ENCODE peak calls at places on chromosomes 1 and 21, in ten cellular contexts. One of them, this sample, is unnamed.

GRCh38 chr1:43058545-43059360 is 100.1 kb upstream of the SLC2A1 start:
- DNase-seq in Karpas-422: no peak
- DNase-seq in Peyer's patch: no peak
- DNase-seq in fibroblast of lung: peak; percentile 60
- DNase-seq in PC-9: no peak
- DNase-seq in effector memory CD4-positive, alpha-beta T cell: no peak
- DNase-seq in HCT116: no peak
- DNase-seq in neural progenitor cell: peak; percentile 62
- DNase-seq in right lobe of liver: no peak
- DNase-seq in mucosa of descending colon: no peak
- DNase-seq in this sample: no peak

GRCh38 chr1:22780696-22781095 is 70.1 kb downstream of the EPHB2 start:
- DNase-seq in effector memory CD4-positive, alpha-beta T cell: no peak
- DNase-seq in PC-9: peak; percentile 33
- DNase-seq in right lobe of liver: no peak
- DNase-seq in HCT116: peak; percentile 64
- DNase-seq in mucosa of descending colon: peak; percentile 67
- DNase-seq in Karpas-422: peak; percentile 81
- DNase-seq in neural progenitor cell: peak; percentile 66
- DNase-seq in fibroblast of lung: no peak
- DNase-seq in Peyer's patch: no peak
- DNase-seq in this sample: no peak

GRCh38 chr1:107643766-107644165 is 321.2 kb downstream of the VAV3 start:
- DNase-seq in HCT116: no peak
- DNase-seq in neural progenitor cell: no peak
- DNase-seq in right lobe of liver: no peak
- DNase-seq in Karpas-422: no peak
- DNase-seq in PC-9: no peak
- DNase-seq in mucosa of descending colon: no peak
- DNase-seq in Peyer's patch: no peak
- DNase-seq in fibroblast of lung: no peak
- DNase-seq in effector memory CD4-positive, alpha-beta T cell: no peak
- DNase-seq in this sample: no peak

GRCh38 chr1:245475961-245476522 is 321.3 kb downstream of the KIF26B start:
- DNase-seq in right lobe of liver: no peak
- DNase-seq in HCT116: no peak
- DNase-seq in effector memory CD4-positive, alpha-beta T cell: no peak
- DNase-seq in fibroblast of lung: no peak
- DNase-seq in Karpas-422: no peak
- DNase-seq in PC-9: no peak
- DNase-seq in mucosa of descending colon: no peak
- DNase-seq in neural progenitor cell: no peak
- DNase-seq in Peyer's patch: no peak
- DNase-seq in this sample: no peak

GRCh38 chr1:24805534-24806301 is 60.5 kb downstream of the CLIC4 start:
- DNase-seq in PC-9: peak; percentile 12
- DNase-seq in right lobe of liver: no peak
- DNase-seq in Karpas-422: peak; percentile 61
- DNase-seq in effector memory CD4-positive, alpha-beta T cell: no peak
- DNase-seq in HCT116: no peak
- DNase-seq in neural progenitor cell: no peak
- DNase-seq in mucosa of descending colon: no peak
- DNase-seq in Peyer's patch: no peak
- DNase-seq in fibroblast of lung: peak; percentile 86
- DNase-seq in this sample: no peak

GRCh38 chr21:35217504-35218060 is 168.5 kb upstream of the RUNX1 start:
- DNase-seq in Peyer's patch: no peak
- DNase-seq in Karpas-422: no peak
- DNase-seq in PC-9: peak; percentile 88
- DNase-seq in effector memory CD4-positive, alpha-beta T cell: no peak
- DNase-seq in right lobe of liver: no peak
- DNase-seq in neural progenitor cell: no peak
- DNase-seq in HCT116: peak; percentile 98
- DNase-seq in fibroblast of lung: peak; percentile 95
- DNase-seq in mucosa of descending colon: no peak
- DNase-seq in this sample: no peak

GRCh38 chr21:44804762-44805161 is 3.1 kb upstream of the UBE2G2 start:
- DNase-seq in right lobe of liver: no peak
- DNase-seq in Karpas-422: no peak
- DNase-seq in neural progenitor cell: no peak
- DNase-seq in Peyer's patch: no peak
- DNase-seq in HCT116: no peak
- DNase-seq in mucosa of descending colon: no peak
- DNase-seq in effector memory CD4-positive, alpha-beta T cell: no peak
- DNase-seq in PC-9: no peak
- DNase-seq in fibroblast of lung: no peak
- DNase-seq in this sample: no peak

GRCh38 chr1:228037401-228038386 is 30.9 kb downstream of the WNT3A start:
- DNase-seq in right lobe of liver: no peak
- DNase-seq in Peyer's patch: peak; percentile 37
- DNase-seq in neural progenitor cell: peak; percentile 86
- DNase-seq in PC-9: peak; percentile 35
- DNase-seq in fibroblast of lung: peak; percentile 29
- DNase-seq in Karpas-422: no peak
- DNase-seq in HCT116: no peak
- DNase-seq in mucosa of descending colon: peak; percentile 40
- DNase-seq in effector memory CD4-positive, alpha-beta T cell: no peak
- DNase-seq in this sample: peak; percentile 72

GRCh38 chr1:165395522-165396300 is 39.2 kb upstream of the LMX1A start:
- DNase-seq in Karpas-422: no peak
- DNase-seq in fibroblast of lung: no peak
- DNase-seq in PC-9: no peak
- DNase-seq in right lobe of liver: no peak
- DNase-seq in Peyer's patch: no peak
- DNase-seq in effector memory CD4-positive, alpha-beta T cell: no peak
- DNase-seq in HCT116: no peak
- DNase-seq in mucosa of descending colon: no peak
- DNase-seq in neural progenitor cell: no peak
- DNase-seq in this sample: no peak

GRCh38 chr1:30687886-30688285 is 35.5 kb downstream of the MATN1 start:
- DNase-seq in effector memory CD4-positive, alpha-beta T cell: no peak
- DNase-seq in HCT116: no peak
- DNase-seq in PC-9: no peak
- DNase-seq in neural progenitor cell: no peak
- DNase-seq in right lobe of liver: peak; percentile 4
- DNase-seq in fibroblast of lung: no peak
- DNase-seq in mucosa of descending colon: no peak
- DNase-seq in Peyer's patch: peak; percentile 7
- DNase-seq in Karpas-422: no peak
- DNase-seq in this sample: peak; percentile 27

GRCh38 chr1:215104283-215104682 is 21.7 kb downstream of the KCNK2 start:
- DNase-seq in neural progenitor cell: no peak
- DNase-seq in right lobe of liver: no peak
- DNase-seq in Peyer's patch: no peak
- DNase-seq in mucosa of descending colon: no peak
- DNase-seq in HCT116: no peak
- DNase-seq in effector memory CD4-positive, alpha-beta T cell: no peak
- DNase-seq in fibroblast of lung: peak; percentile 35
- DNase-seq in PC-9: no peak
- DNase-seq in Karpas-422: no peak
- DNase-seq in this sample: no peak

GRCh38 chr1:23936481-23937176 is 23.0 kb upstream of the PNRC2 start:
- DNase-seq in neural progenitor cell: peak; percentile 65
- DNase-seq in effector memory CD4-positive, alpha-beta T cell: no peak
- DNase-seq in Peyer's patch: no peak
- DNase-seq in fibroblast of lung: no peak
- DNase-seq in PC-9: no peak
- DNase-seq in mucosa of descending colon: no peak
- DNase-seq in Karpas-422: no peak
- DNase-seq in right lobe of liver: no peak
- DNase-seq in HCT116: no peak
- DNase-seq in this sample: no peak

GRCh38 chr1:226736908-226737818 is 1.9 kb downstream of the ITPKB start:
- DNase-seq in fibroblast of lung: peak; percentile 51
- DNase-seq in HCT116: no peak
- DNase-seq in right lobe of liver: peak; percentile 67
- DNase-seq in Karpas-422: peak; percentile 83
- DNase-seq in Peyer's patch: peak; percentile 65
- DNase-seq in mucosa of descending colon: peak; percentile 57
- DNase-seq in PC-9: peak; percentile 7
- DNase-seq in effector memory CD4-positive, alpha-beta T cell: peak; percentile 33
- DNase-seq in neural progenitor cell: peak; percentile 86
- DNase-seq in this sample: peak; percentile 74

GRCh38 chr1:229558460-229559335 is at the start of gene ABCB10:
- DNase-seq in fibroblast of lung: peak; percentile 96
- DNase-seq in HCT116: peak; percentile 95
- DNase-seq in Karpas-422: peak; percentile 98
- DNase-seq in Peyer's patch: peak; percentile 97
- DNase-seq in mucosa of descending colon: peak; percentile 98
- DNase-seq in PC-9: peak; percentile 97
- DNase-seq in right lobe of liver: peak; percentile 98
- DNase-seq in effector memory CD4-positive, alpha-beta T cell: peak; percentile 68
- DNase-seq in neural progenitor cell: peak; percentile 98
- DNase-seq in this sample: peak; percentile 98

GRCh38 chr21:45511007-45511406 is 31.2 kb downstream of the SLC19A1 start:
- DNase-seq in PC-9: no peak
- DNase-seq in neural progenitor cell: no peak
- DNase-seq in Peyer's patch: no peak
- DNase-seq in Karpas-422: no peak
- DNase-seq in HCT116: no peak
- DNase-seq in fibroblast of lung: no peak
- DNase-seq in mucosa of descending colon: peak; percentile 18
- DNase-seq in effector memory CD4-positive, alpha-beta T cell: no peak
- DNase-seq in right lobe of liver: peak; percentile 44
- DNase-seq in this sample: peak; percentile 40

GRCh38 chr1:154219511-154219910 is 1.2 kb upstream of the UBAP2L start:
- DNase-seq in Karpas-422: peak; percentile 70
- DNase-seq in right lobe of liver: no peak
- DNase-seq in neural progenitor cell: no peak
- DNase-seq in PC-9: no peak
- DNase-seq in fibroblast of lung: peak; percentile 35
- DNase-seq in HCT116: no peak
- DNase-seq in Peyer's patch: no peak
- DNase-seq in effector memory CD4-positive, alpha-beta T cell: no peak
- DNase-seq in mucosa of descending colon: no peak
- DNase-seq in this sample: no peak

GRCh38 chr1:218390625-218391024 is 45.5 kb downstream of the TGFB2 start:
- DNase-seq in neural progenitor cell: no peak
- DNase-seq in Karpas-422: no peak
- DNase-seq in Peyer's patch: no peak
- DNase-seq in right lobe of liver: no peak
- DNase-seq in mucosa of descending colon: no peak
- DNase-seq in fibroblast of lung: peak; percentile 84
- DNase-seq in HCT116: no peak
- DNase-seq in PC-9: peak; percentile 45
- DNase-seq in effector memory CD4-positive, alpha-beta T cell: no peak
- DNase-seq in this sample: no peak

GRCh38 chr1:116127123-116127847 is 16.1 kb downstream of the MAB21L3 start:
- DNase-seq in mucosa of descending colon: no peak
- DNase-seq in HCT116: no peak
- DNase-seq in fibroblast of lung: no peak
- DNase-seq in effector memory CD4-positive, alpha-beta T cell: no peak
- DNase-seq in PC-9: no peak
- DNase-seq in Peyer's patch: no peak
- DNase-seq in right lobe of liver: no peak
- DNase-seq in neural progenitor cell: no peak
- DNase-seq in Karpas-422: no peak
- DNase-seq in this sample: no peak

DNA sequence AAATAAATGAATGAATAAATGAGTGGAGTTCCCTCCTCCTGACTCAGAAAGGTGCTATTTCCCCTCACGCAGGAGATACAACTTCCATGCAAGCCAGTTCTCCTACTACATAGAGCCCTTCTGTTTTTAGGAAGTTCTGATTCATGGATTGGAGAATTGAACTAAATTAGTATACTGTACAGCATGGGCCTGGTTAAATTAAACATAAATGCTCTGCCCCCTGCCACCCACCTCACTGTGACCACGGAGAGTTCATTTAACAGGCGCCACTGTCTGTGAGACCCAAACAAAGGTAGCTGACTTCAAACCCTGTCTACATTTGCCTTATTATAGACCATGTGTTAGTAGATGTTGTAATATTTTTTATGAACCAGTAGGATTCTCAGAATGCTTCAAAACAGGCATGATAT is 9.1 kb upstream of the IRF2BP2 start:
- DNase-seq in neural progenitor cell: no peak
- DNase-seq in PC-9: no peak
- DNase-seq in HCT116: no peak
- DNase-seq in effector memory CD4-positive, alpha-beta T cell: no peak
- DNase-seq in fibroblast of lung: peak; percentile 73
- DNase-seq in Peyer's patch: no peak
- DNase-seq in mucosa of descending colon: no peak
- DNase-seq in Karpas-422: no peak
- DNase-seq in right lobe of liver: no peak
- DNase-seq in this sample: no peak
- H3K4me1 ChIP-seq in neural progenitor cell: peaks cover 22% of the 10 kb centered on the region
- H3K4me1 ChIP-seq in PC-9: peaks cover 13% of the 10 kb centered on the region
- H3K4me1 ChIP-seq in HCT116: peaks cover 10% of the 10 kb centered on the region
- H3K4me1 ChIP-seq in effector memory CD4-positive, alpha-beta T cell: no peaks in the 10 kb centered on the region
- H3K4me1 ChIP-seq in fibroblast of lung: peaks cover 24% of the 10 kb centered on the region
- H3K4me1 ChIP-seq in Peyer's patch: peaks cover 12% of the 10 kb centered on the region
- H3K4me1 ChIP-seq in mucosa of descending colon: peaks cover 31% of the 10 kb centered on the region
- H3K4me1 ChIP-seq in Karpas-422: peaks cover 20% of the 10 kb centered on the region
- H3K4me1 ChIP-seq in right lobe of liver: peaks cover 42% of the 10 kb centered on the region
- H3K4me1 ChIP-seq in this sample: peaks cover 51% of the 10 kb centered on the region

DNA sequence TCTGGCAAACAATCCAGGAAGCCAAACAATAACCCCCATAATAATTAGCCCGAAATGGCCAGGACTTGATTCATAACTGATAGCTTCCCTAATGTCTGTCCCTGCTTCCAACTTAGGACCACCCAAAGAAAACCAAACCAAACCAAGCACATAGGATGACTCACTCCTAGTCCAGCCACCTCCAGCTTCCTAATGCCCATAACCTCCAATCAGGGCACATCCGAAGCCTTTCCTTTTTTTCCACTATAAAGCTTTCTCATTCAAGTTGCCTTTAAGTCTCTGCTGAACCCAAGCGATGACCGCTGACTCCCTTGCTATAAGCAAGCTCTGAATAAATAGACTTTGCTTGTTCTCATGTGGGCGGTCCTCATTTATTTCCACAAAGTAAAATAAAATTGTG is 40.4 kb downstream of the PCNX2 start:
- DNase-seq in right lobe of liver: no peak
- DNase-seq in PC-9: no peak
- DNase-seq in mucosa of descending colon: no peak
- DNase-seq in HCT116: no peak
- DNase-seq in fibroblast of lung: no peak
- DNase-seq in Karpas-422: no peak
- DNase-seq in neural progenitor cell: no peak
- DNase-seq in effector memory CD4-positive, alpha-beta T cell: no peak
- DNase-seq in Peyer's patch: no peak
- DNase-seq in this sample: no peak
- H3K36me3 ChIP-seq in right lobe of liver: no peaks in the 10 kb centered on the region
- H3K36me3 ChIP-seq in PC-9: peaks cover 25% of the 10 kb centered on the region
- H3K36me3 ChIP-seq in mucosa of descending colon: no peaks in the 10 kb centered on the region
- H3K36me3 ChIP-seq in HCT116: peaks cover 7% of the 10 kb centered on the region
- H3K36me3 ChIP-seq in fibroblast of lung: peaks cover 10% of the 10 kb centered on the region
- H3K36me3 ChIP-seq in Karpas-422: peaks cover 34% of the 10 kb centered on the region
- H3K36me3 ChIP-seq in neural progenitor cell: peaks cover 5% of the 10 kb centered on the region
- H3K36me3 ChIP-seq in effector memory CD4-positive, alpha-beta T cell: peaks cover 32% of the 10 kb centered on the region
- H3K36me3 ChIP-seq in Peyer's patch: no peaks in the 10 kb centered on the region
- H3K36me3 ChIP-seq in this sample: peaks cover 15% of the 10 kb centered on the region

GRCh38 chr1:94299627-94300552 is 62.5 kb upstream of the ARHGAP29 start:
- DNase-seq in right lobe of liver: no peak
- DNase-seq in effector memory CD4-positive, alpha-beta T cell: no peak
- DNase-seq in Peyer's patch: no peak
- DNase-seq in Karpas-422: no peak
- DNase-seq in fibroblast of lung: peak; percentile 85
- DNase-seq in HCT116: peak; percentile 98
- DNase-seq in mucosa of descending colon: no peak
- DNase-seq in PC-9: peak; percentile 71
- DNase-seq in neural progenitor cell: no peak
- DNase-seq in this sample: no peak
- H3K4me1 ChIP-seq in right lobe of liver: peaks cover 21% of the 10 kb centered on the region
- H3K4me1 ChIP-seq in effector memory CD4-positive, alpha-beta T cell: no peaks in the 10 kb centered on the region
- H3K4me1 ChIP-seq in Peyer's patch: no peaks in the 10 kb centered on the region
- H3K4me1 ChIP-seq in Karpas-422: no peaks in the 10 kb centered on the region
- H3K4me1 ChIP-seq in fibroblast of lung: peaks cover 23% of the 10 kb centered on the region
- H3K4me1 ChIP-seq in HCT116: peaks cover 40% of the 10 kb centered on the region
- H3K4me1 ChIP-seq in mucosa of descending colon: no peaks in the 10 kb centered on the region
- H3K4me1 ChIP-seq in PC-9: peaks cover 55% of the 10 kb centered on the region
- H3K4me1 ChIP-seq in neural progenitor cell: no peaks in the 10 kb centered on the region
- H3K4me1 ChIP-seq in this sample: peaks cover 40% of the 10 kb centered on the region

GRCh38 chr1:156936191-156936590 is 15.8 kb downstream of the LRRC71 start:
- DNase-seq in HCT116: no peak
- DNase-seq in effector memory CD4-positive, alpha-beta T cell: no peak
- DNase-seq in Peyer's patch: no peak
- DNase-seq in right lobe of liver: no peak
- DNase-seq in mucosa of descending colon: no peak
- DNase-seq in Karpas-422: no peak
- DNase-seq in neural progenitor cell: no peak
- DNase-seq in fibroblast of lung: no peak
- DNase-seq in PC-9: no peak
- DNase-seq in this sample: no peak
- H3K36me3 ChIP-seq in HCT116: peaks cover 6% of the 10 kb centered on the region
- H3K36me3 ChIP-seq in effector memory CD4-positive, alpha-beta T cell: peaks cover 22% of the 10 kb centered on the region
- H3K36me3 ChIP-seq in Peyer's patch: no peaks in the 10 kb centered on the region
- H3K36me3 ChIP-seq in right lobe of liver: peaks cover 38% of the 10 kb centered on the region
- H3K36me3 ChIP-seq in mucosa of descending colon: no peaks in the 10 kb centered on the region
- H3K36me3 ChIP-seq in Karpas-422: no peaks in the 10 kb centered on the region
- H3K36me3 ChIP-seq in neural progenitor cell: no peaks in the 10 kb centered on the region
- H3K36me3 ChIP-seq in fibroblast of lung: peaks cover 11% of the 10 kb centered on the region
- H3K36me3 ChIP-seq in PC-9: no peaks in the 10 kb centered on the region
- H3K36me3 ChIP-seq in this sample: peaks cover 35% of the 10 kb centered on the region